ENCODE peak calls at places on chromosomes 2 and 18, in four cellular contexts. B is Ammon's horn; D is sigmoid colon; Z is activated T-cell treated with anti-CD3 and anti-CD28 coated beads, Interleukin-2, amount 50 U/mL, for 72 hours. Y is an unnamed sample.
A peak's percentile ranks its signal among the peaks of the same experiment; 100 is the strongest.

GRCh38 chr18:55634545-55634944 is 46.6 kb upstream of the TCF4 start:
- DNase-seq in B (no peak), D (no peak), Z (no peak), Y (peak; percentile 60)

GRCh38 chr2:69716555-69717120 is 25.3 kb upstream of the ANXA4 start:
- DNase-seq in B (no peak), D (no peak), Z (no peak), Y (no peak)

GRCh38 chr2:143574069-143574468 is 444.9 kb downstream of the ARHGAP15 start:
- DNase-seq in B (no peak), D (no peak), Z (no peak), Y (no peak)

GRCh38 chr18:8063733-8064132 is 496.6 kb downstream of the PTPRM start:
- DNase-seq in B (no peak), D (no peak), Z (no peak), Y (no peak)

GRCh38 chr2:207474871-207475485 is 54.8 kb upstream of the CREB1 start:
- DNase-seq in B (peak; percentile 72), D (no peak), Z (peak; percentile 34), Y (no peak)

GRCh38 chr18:69494841-69495240 is 94.2 kb downstream of the DOK6 start:
- DNase-seq in B (no peak), D (no peak), Z (no peak), Y (no peak)

GRCh38 chr2:9089831-9090230 is 86.3 kb upstream of the MBOAT2 start:
- DNase-seq in B (no peak), D (no peak), Z (no peak), Y (no peak)

GRCh38 chr2:126832757-126833156 is 65.9 kb upstream of the TEX51 start:
- DNase-seq in B (no peak), D (peak; percentile 53), Z (no peak), Y (no peak)

GRCh38 chr2:74560591-74560990 is 6.1 kb downstream of the DOK1 start:
- DNase-seq in B (no peak), D (no peak), Z (no peak), Y (no peak)

GRCh38 chr18:79862562-79862961 is 64.8 kb downstream of the KCNG2 start:
- DNase-seq in B (no peak), D (no peak), Z (no peak), Y (no peak)

GRCh38 chr2:88538362-88538917 is 85.9 kb upstream of the FOXI3 start:
- DNase-seq in B (no peak), D (no peak), Z (no peak), Y (no peak)

GRCh38 chr18:7288544-7288943 is 57.7 kb downstream of the LRRC30 start:
- DNase-seq in B (no peak), D (no peak), Z (no peak), Y (no peak)

GRCh38 chr2:2173633-2174032 is 157.4 kb downstream of the MYT1L start:
- DNase-seq in B (no peak), D (no peak), Z (no peak), Y (no peak)

GRCh38 chr2:82316573-82317371 is 2012.2 kb upstream of the LRRTM1 start:
- DNase-seq in B (no peak), D (no peak), Z (no peak), Y (no peak)

GRCh38 chr18:44917865-44918476 is 237.3 kb downstream of the SETBP1 start:
- DNase-seq in B (no peak), D (no peak), Z (no peak), Y (no peak)

GRCh38 chr2:175957845-175958244 is 44.2 kb downstream of the LNPK start:
- DNase-seq in B (no peak), D (no peak), Z (no peak), Y (no peak)

GRCh38 chr2:196239622-196240587 is 68.5 kb upstream of the STK17B start:
- DNase-seq in B (peak; percentile 71), D (peak; percentile 73), Z (peak; percentile 88), Y (peak; percentile 96)

GRCh38 chr18:12606592-12607315 is 51.2 kb downstream of the SPIRE1 start:
- DNase-seq in B (peak; percentile 9), D (no peak), Z (no peak), Y (peak; percentile 42)

GRCh38 chr2:23548143-23548769 is 163.3 kb downstream of the KLHL29 start:
- DNase-seq in B (no peak), D (no peak), Z (no peak), Y (no peak)

GRCh38 chr18:55900380-55900779 is 312.4 kb upstream of the TCF4 start:
- DNase-seq in B (no peak), D (no peak), Z (no peak), Y (no peak)

GRCh38 chr2:3463914-3464313 is 55.4 kb downstream of the ADI1 start:
- DNase-seq in B (no peak), D (no peak), Z (no peak), Y (no peak)

GRCh38 chr2:227052879-227053278 is 111.1 kb downstream of the COL4A4 start:
- DNase-seq in B (no peak), D (no peak), Z (no peak), Y (no peak)

GRCh38 chr2:41859615-41860014 is 188.2 kb upstream of the PKDCC start:
- DNase-seq in B (no peak), D (no peak), Z (no peak), Y (no peak)

GRCh38 chr2:85753035-85753524 is 711 bp upstream of the ATOH8 start:
- DNase-seq in B (no peak), D (no peak), Z (no peak), Y (no peak)

Y was measured in SIG-M5.